ENCODE peak calls at places on chromosomes 1 and 21, in four cellular contexts. K is NCI-H1092 treated with DMSO at 0.1 percent for 48 hours, N is T-helper 1 cell, A is GF-D8. W is an unnamed sample.

GRCh38 chr21:44420416-44421205 is 34.7 kb upstream of the LRRC3 start:
- DNase-seq in K (no peak), A (no peak), N (no peak), W (no peak)

GRCh38 chr1:53272349-53272748 is 34.0 kb upstream of the MAGOH start:
- DNase-seq in K (no peak), N (no peak), A (no peak), W (no peak)

GRCh38 chr1:15028117-15028516 is 125.4 kb upstream of the TMEM51 start:
- DNase-seq in N (no peak), K (no peak), A (no peak), W (no peak)

GRCh38 chr21:42009018-42009830 is 936 bp downstream of the ZBTB21 start:
- DNase-seq in A (peak), N (peak), K (peak), W (peak)

GRCh38 chr21:27480841-27481261 is 514.0 kb upstream of the ADAMTS5 start:
- DNase-seq in A (no peak), K (no peak), N (no peak), W (no peak)

GRCh38 chr1:203512830-203513578 is 19.1 kb downstream of the OPTC start:
- DNase-seq in N (no peak), K (no peak), A (no peak), W (no peak)

GRCh38 chr1:242184955-242185354 is 186.1 kb upstream of the MAP1LC3C start:
- DNase-seq in K (no peak), A (no peak), N (no peak), W (no peak)

GRCh38 chr1:200153277-200154055 is 126.0 kb downstream of the NR5A2 start:
- DNase-seq in K (no peak), A (no peak), N (peak), W (peak)

GRCh38 chr1:154493276-154493675 is 8.7 kb upstream of the TDRD10 start:
- DNase-seq in A (peak), N (no peak), K (no peak), W (peak)

GRCh38 chr1:29630756-29631155 is 394.4 kb downstream of the PTPRU start:
- DNase-seq in K (no peak), A (no peak), N (no peak), W (no peak)

GRCh38 chr1:198212675-198213074 is 55.9 kb downstream of the NEK7 start:
- DNase-seq in A (no peak), N (no peak), K (no peak), W (no peak)

W was measured in naive thymus-derived CD8-positive, alpha-beta T cell.